ENCODE peak calls at places on chromosome 10, in four cellular contexts. One of them, this sample, is unnamed.

GRCh38 chr10:43160919-43161251 is 22.6 kb downstream of the CSGALNACT2 start:
- DNase-seq in GM03348: no peak
- DNase-seq in NB4: no peak
- DNase-seq in Calu3: no peak
- DNase-seq in this sample: no peak

GRCh38 chr10:102120987-102121738 is 995 bp upstream of the LDB1 start:
- DNase-seq in NB4: no peak
- DNase-seq in Calu3: no peak
- DNase-seq in GM03348: peak
- DNase-seq in this sample: peak

GRCh38 chr10:132705173-132705572 is 80.8 kb downstream of the NKX6-2 start:
- DNase-seq in NB4: no peak
- DNase-seq in Calu3: no peak
- DNase-seq in GM03348: no peak
- DNase-seq in this sample: no peak

GRCh38 chr10:89609730-89610393 is 35.2 kb downstream of the PANK1 start:
- DNase-seq in GM03348: no peak
- DNase-seq in Calu3: no peak
- DNase-seq in NB4: peak
- DNase-seq in this sample: no peak

GRCh38 chr10:120850911-120851865 is at the start of gene WDR11:
- DNase-seq in NB4: peak
- DNase-seq in Calu3: peak
- DNase-seq in GM03348: peak
- DNase-seq in this sample: peak

GRCh38 chr10:46299531-46300366 is 13.0 kb downstream of the ANTXRL start:
- DNase-seq in GM03348: no peak
- DNase-seq in Calu3: no peak
- DNase-seq in NB4: peak
- DNase-seq in this sample: no peak

GRCh38 chr10:42979730-42980467 is 97.0 kb upstream of the RET start:
- DNase-seq in GM03348: no peak
- DNase-seq in NB4: no peak
- DNase-seq in Calu3: no peak
- DNase-seq in this sample: no peak

GRCh38 chr10:64385355-64385754 is 864.2 kb downstream of the REEP3 start:
- DNase-seq in GM03348: no peak
- DNase-seq in Calu3: no peak
- DNase-seq in NB4: no peak
- DNase-seq in this sample: no peak

GRCh38 chr10:99906470-99906869 is 103.3 kb downstream of the DNMBP start:
- DNase-seq in GM03348: peak
- DNase-seq in Calu3: peak
- DNase-seq in NB4: peak
- DNase-seq in this sample: no peak

GRCh38 chr10:102669206-102670064 is 25.2 kb downstream of the TRIM8 start:
- DNase-seq in GM03348: peak
- DNase-seq in NB4: no peak
- DNase-seq in Calu3: peak
- DNase-seq in this sample: no peak

GRCh38 chr10:129695671-129696070 is 228.6 kb downstream of the MGMT start:
- DNase-seq in Calu3: no peak
- DNase-seq in GM03348: no peak
- DNase-seq in NB4: no peak
- DNase-seq in this sample: no peak

GRCh38 chr10:102713814-102714620 is at the start of gene ARL3:
- DNase-seq in NB4: peak
- DNase-seq in Calu3: peak
- DNase-seq in GM03348: peak
- DNase-seq in this sample: peak

GRCh38 chr10:126842836-126843235 is 62.4 kb upstream of the DOCK1 start:
- DNase-seq in NB4: no peak
- DNase-seq in GM03348: no peak
- DNase-seq in Calu3: no peak
- DNase-seq in this sample: no peak

GRCh38 chr10:114821293-114821914 is at the start of gene FHIP2A:
- DNase-seq in Calu3: peak
- DNase-seq in NB4: peak
- DNase-seq in GM03348: peak
- DNase-seq in this sample: peak

GRCh38 chr10:33476757-33477273 is 142.3 kb upstream of the NRP1 start:
- DNase-seq in GM03348: no peak
- DNase-seq in Calu3: no peak
- DNase-seq in NB4: no peak
- DNase-seq in this sample: no peak

GRCh38 chr10:114714281-114714741 is 56.2 kb upstream of the ABLIM1 start:
- DNase-seq in GM03348: no peak
- DNase-seq in Calu3: peak
- DNase-seq in NB4: no peak
- DNase-seq in this sample: peak

GRCh38 chr10:14374745-14375445 is 44.2 kb upstream of the FRMD4A start:
- DNase-seq in Calu3: no peak
- DNase-seq in NB4: no peak
- DNase-seq in GM03348: peak
- DNase-seq in this sample: no peak

This sample was measured in colonic mucosa.